ENCODE peak calls at places on chromosomes 11 and 22, in ten cellular contexts. G is pancreas, J is right lobe of liver, C is tibial nerve, K is SJSA1, L is AG04450, F is ovary, M is brain microvascular endothelial cell, P is cardiac muscle cell, N is HL-60. H is an unnamed sample.

GRCh38 chr11:73113426-73113825 is 28.7 kb downstream of the FCHSD2 start:
- DNase-seq in P (no peak), F (no peak), G (no peak), M (no peak), N (no peak), K (no peak), C (no peak), L (no peak), J (no peak), H (no peak)

GRCh38 chr11:117647872-117648271 is 149.1 kb downstream of the DSCAML1 start:
- DNase-seq in F (no peak), C (no peak), M (no peak), K (no peak), G (no peak), N (no peak), J (no peak), L (no peak), P (no peak), H (no peak)

GRCh38 chr22:23057331-23057730 is 13.0 kb upstream of the GNAZ start:
- DNase-seq in L (no peak), G (no peak), C (no peak), J (no peak), M (no peak), P (no peak), F (no peak), N (no peak), K (no peak), H (no peak)

GRCh38 chr11:24635588-24636290 is 138.9 kb downstream of the LUZP2 start:
- DNase-seq in C (no peak), M (no peak), G (no peak), P (peak; percentile 26), K (no peak), F (no peak), N (no peak), L (no peak), J (no peak), H (no peak)

GRCh38 chr11:130511765-130512164 is 63.3 kb downstream of the ADAMTS15 start:
- DNase-seq in L (no peak), C (no peak), J (no peak), K (no peak), M (no peak), F (no peak), N (no peak), G (no peak), P (no peak), H (no peak)

GRCh38 chr22:48089601-48090331 is 1327.3 kb downstream of the TBC1D22A start:
- DNase-seq in C (peak; percentile 53), J (peak; percentile 42), L (no peak), F (peak; percentile 59), N (no peak), P (no peak), G (no peak), M (peak; percentile 5), K (no peak), H (no peak)

GRCh38 chr11:67300256-67300755 is 3.0 kb upstream of the SSH3 start:
- DNase-seq in J (peak; percentile 36), N (no peak), L (no peak), F (no peak), P (no peak), K (no peak), M (no peak), G (no peak), C (no peak), H (no peak)

GRCh38 chr11:102430158-102430836 is 22.3 kb downstream of the TMEM123 start:
- DNase-seq in C (no peak), G (no peak), N (no peak), J (no peak), M (peak; percentile 5), F (no peak), L (no peak), K (no peak), P (no peak), H (no peak)

GRCh38 chr11:8056810-8057463 is 24.1 kb upstream of the TUB start:
- DNase-seq in N (no peak), K (no peak), F (peak; percentile 73), G (no peak), P (no peak), M (no peak), L (no peak), C (peak; percentile 83), J (peak; percentile 45), H (no peak)
- H3K27ac ChIP-seq in N (no peak overlapping the region), K (no peak overlapping the region), F (peak overlapping the region; percentile 53), G (no peak overlapping the region), P (no peak overlapping the region), M (no peak overlapping the region), L (no peak overlapping the region), C (no peak overlapping the region), J (peak overlapping the region; percentile 15), H (no peak overlapping the region)

GRCh38 chr11:68355471-68355870 is 43.1 kb downstream of the LRP5 start:
- DNase-seq in L (no peak), M (no peak), G (no peak), P (no peak), N (no peak), F (no peak), J (no peak), C (no peak), K (no peak), H (no peak)

GRCh38 chr11:68352591-68352990 is 40.2 kb downstream of the LRP5 start:
- DNase-seq in P (no peak), J (no peak), L (no peak), F (no peak), K (no peak), M (no peak), C (no peak), G (no peak), N (no peak), H (no peak)

GRCh38 chr11:68353118-68353517 is 40.7 kb downstream of the LRP5 start:
- DNase-seq in K (no peak), P (no peak), F (no peak), M (no peak), J (no peak), C (no peak), G (no peak), L (no peak), N (no peak), H (no peak)

GRCh38 chr11:68353669-68354068 is 41.3 kb downstream of the LRP5 start:
- DNase-seq in L (no peak), P (no peak), F (no peak), K (no peak), J (no peak), M (no peak), G (no peak), C (no peak), N (no peak), H (no peak)

GRCh38 chr11:68354181-68354872 is 41.9 kb downstream of the LRP5 start:
- DNase-seq in K (peak; percentile 99), J (peak; percentile 73), M (peak; percentile 81), N (no peak), F (peak; percentile 83), P (no peak), G (peak; percentile 92), L (peak; percentile 85), C (peak; percentile 57), H (peak; percentile 29)
- H3K4me3 ChIP-seq in K (no peak overlapping the region), J (no peak overlapping the region), M (no peak overlapping the region), N (no peak overlapping the region), F (no peak overlapping the region), P (no peak overlapping the region), G (no peak overlapping the region), L (no peak overlapping the region), C (no peak overlapping the region), H (no peak overlapping the region)

GRCh38 chr11:43547411-43547718 is 133.2 kb upstream of the HSD17B12 start:
- DNase-seq in G (peak; percentile 68), K (no peak), P (no peak), N (no peak), F (peak; percentile 71), J (no peak), L (no peak), M (no peak), C (no peak), H (no peak)

GRCh38 chr11:43550714-43551113 is 129.8 kb upstream of the HSD17B12 start:
- DNase-seq in N (no peak), F (no peak), M (no peak), P (no peak), K (no peak), C (no peak), L (no peak), J (no peak), G (no peak), H (no peak)

GRCh38 chr11:43549624-43550023 is 130.9 kb upstream of the HSD17B12 start:
- DNase-seq in L (no peak), F (no peak), P (no peak), N (no peak), K (no peak), C (no peak), M (no peak), J (no peak), G (no peak), H (no peak)

GRCh38 chr11:43547900-43548381 is 132.6 kb upstream of the HSD17B12 start:
- DNase-seq in M (no peak), J (no peak), N (no peak), C (no peak), K (no peak), G (peak; percentile 66), P (peak; percentile 19), L (no peak), F (peak; percentile 92), H (no peak)

DNA sequence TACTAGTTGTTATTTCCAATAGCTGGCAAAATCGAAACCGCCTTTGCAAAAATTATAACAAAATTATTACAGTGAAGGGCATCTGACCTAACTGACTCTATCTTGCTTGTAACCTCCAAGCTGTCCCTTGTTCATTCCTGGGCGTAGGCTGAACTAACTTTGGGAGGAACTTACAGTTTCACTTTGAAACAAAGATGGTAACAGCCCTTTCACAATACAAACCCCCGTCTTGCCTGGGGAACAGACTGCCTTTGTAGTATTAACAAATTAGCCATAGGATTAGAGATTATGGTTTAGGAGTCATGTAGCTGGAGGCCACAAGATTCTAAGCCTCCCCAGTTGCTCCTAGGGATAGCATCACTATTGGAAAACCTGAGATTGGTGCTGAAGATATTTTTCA is 131.6 kb upstream of the HSD17B12 start:
- DNase-seq in N (no peak), F (no peak), C (no peak), G (no peak), L (no peak), M (no peak), K (no peak), P (no peak), J (no peak), H (no peak)
- H3K27me3 ChIP-seq in N (no peaks in the 10 kb centered on the region), F (no peaks in the 10 kb centered on the region), C (peaks cover 30% of the 10 kb centered on the region), G (no peaks in the 10 kb centered on the region), L (peaks cover 24% of the 10 kb centered on the region), M (peaks cover 17% of the 10 kb centered on the region), K (peaks cover 57% of the 10 kb centered on the region), P (peaks cover 11% of the 10 kb centered on the region), J (no peaks in the 10 kb centered on the region), H (peaks cover 3% of the 10 kb centered on the region)

DNA sequence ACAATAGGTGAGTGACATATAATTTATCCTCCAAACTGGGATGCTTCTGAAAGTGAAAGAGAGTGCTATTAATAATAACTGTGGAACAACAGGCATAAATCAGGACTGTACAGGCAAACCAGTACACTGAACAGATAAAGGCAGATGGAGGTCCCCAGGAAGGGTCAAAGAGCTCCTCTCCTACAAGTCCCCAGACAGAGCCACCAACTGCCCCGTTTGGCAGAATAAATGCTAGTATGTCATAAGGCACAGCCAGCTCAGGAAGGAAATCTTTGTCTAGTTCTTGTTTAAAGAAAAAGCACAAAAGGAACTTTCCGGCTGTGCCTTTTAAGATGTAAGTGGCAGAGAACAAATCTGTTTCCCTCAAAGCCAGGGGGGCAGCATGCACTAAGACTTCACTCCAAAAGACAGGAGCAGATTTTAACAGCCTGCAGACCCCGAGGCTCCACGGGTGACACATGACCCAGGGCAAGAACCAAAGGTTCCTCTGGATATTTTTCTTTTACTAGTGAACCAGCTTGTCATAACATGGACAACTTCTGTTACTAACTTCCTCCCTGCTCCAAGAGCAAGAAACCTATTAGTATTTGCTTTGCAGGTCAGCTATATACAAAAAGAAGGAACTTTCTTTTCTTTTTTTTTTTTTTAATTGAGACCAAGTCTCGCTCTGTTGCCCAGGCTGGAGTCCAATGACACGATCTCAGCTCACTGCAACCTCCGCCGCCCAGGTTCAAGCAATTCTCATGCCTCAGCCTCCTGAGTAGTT is 50.2 kb downstream of the MYH9 start:
- DNase-seq in M (no peak), N (peak; percentile 32), P (no peak), L (no peak), F (no peak), G (no peak), J (no peak), C (no peak), K (no peak), H (no peak)
- H3K27ac ChIP-seq in M (peak overlapping the region; percentile 19), N (peak overlapping the region; percentile 95), P (peak overlapping the region; percentile 100), L (peak overlapping the region; percentile 61), F (no peak overlapping the region), G (peak overlapping the region; percentile 82), J (peak overlapping the region; percentile 31), C (peak overlapping the region; percentile 13), K (no peak overlapping the region), H (no peak overlapping the region)